ENCODE peak calls at places on chromosomes 4 and X, in six cellular contexts. N, U, H, K, E and Q are unnamed samples.

GRCh38 chr4:137124278-137124932 is 407.9 kb downstream of the PCDH18 start:
- DNase-seq in N (no peak), U (peak), E (no peak), K (peak), H (peak), Q (peak)

GRCh38 chr4:87633239-87633638 is 16.8 kb upstream of the DMP1 start:
- DNase-seq in K (peak), E (no peak), N (no peak), H (no peak), U (peak), Q (peak)

GRCh38 chr4:7786517-7786916 is 153.1 kb downstream of the AFAP1 start:
- DNase-seq in U (no peak), H (no peak), E (no peak), N (no peak), K (no peak), Q (no peak)

GRCh38 chr4:36351082-36351666 is 69.8 kb downstream of the DTHD1 start:
- DNase-seq in U (peak), N (peak), H (peak), E (no peak), K (peak), Q (peak)

GRCh38 chr4:180665994-180666818 is 1577.0 kb upstream of the TENM3 start:
- DNase-seq in K (peak), E (no peak), H (peak), U (peak), N (peak), Q (peak)

GRCh38 chrX:53356186-53356585 is 66.3 kb downstream of the SMC1A start:
- DNase-seq in N (no peak), U (peak), H (peak), E (no peak), K (peak), Q (no peak)

GRCh38 chr4:22338806-22339205 is 177.1 kb downstream of the ADGRA3 start:
- DNase-seq in N (no peak), E (no peak), H (no peak), K (peak), U (no peak), Q (no peak)

GRCh38 chr4:152640058-152640921 is 39.5 kb downstream of the TMEM154 start:
- DNase-seq in K (peak), U (peak), H (peak), E (no peak), N (no peak), Q (peak)

GRCh38 chrX:111302284-111302683 is 32.0 kb upstream of the CAPN6 start:
- DNase-seq in H (no peak), N (no peak), E (no peak), U (no peak), K (no peak), Q (no peak)

GRCh38 chrX:125198546-125198945 is 121.1 kb upstream of the TEX13C start:
- DNase-seq in E (no peak), N (no peak), K (no peak), U (no peak), H (no peak), Q (no peak)

GRCh38 chr4:84985952-84986351 is 19.5 kb upstream of the WDFY3 start:
- DNase-seq in H (no peak), K (peak), N (no peak), U (peak), E (no peak), Q (peak)

GRCh38 chrX:311156-312129 is 7.2 kb downstream of the GTPBP6 start:
- DNase-seq in U (no peak), E (peak), K (no peak), H (no peak), N (no peak), Q (no peak)

GRCh38 chrX:152819271-152819670 is 11.3 kb downstream of the CETN2 start:
- DNase-seq in N (no peak), K (no peak), H (no peak), U (peak), E (no peak), Q (peak)

GRCh38 chrX:107935664-107936433 is 46.3 kb downstream of the TEX13B start:
- DNase-seq in K (peak), E (no peak), U (peak), H (no peak), N (no peak), Q (no peak)

GRCh38 chrX:20177093-20177492 is 35.5 kb upstream of the EIF1AX start:
- DNase-seq in E (no peak), H (no peak), U (no peak), N (no peak), K (no peak), Q (no peak)

GRCh38 chr4:140095694-140096482 is 58.1 kb downstream of the MAML3 start:
- DNase-seq in N (no peak), E (no peak), K (peak), H (peak), U (peak), Q (peak)

GRCh38 chr4:169902658-169903345 is 123.4 kb downstream of the MFAP3L start:
- DNase-seq in K (no peak), N (no peak), E (no peak), U (no peak), H (no peak), Q (no peak)

GRCh38 chrX:107769581-107770317 is 5.8 kb downstream of the TSC22D3 start:
- DNase-seq in E (no peak), U (no peak), K (no peak), H (no peak), N (no peak), Q (no peak)

GRCh38 chr4:632926-633325 is 7.6 kb downstream of the PDE6B start:
- DNase-seq in K (no peak), H (no peak), N (no peak), E (peak), U (no peak), Q (no peak)

GRCh38 chrX:42079968-42080367 is 156.6 kb upstream of the CASK start:
- DNase-seq in K (no peak), H (no peak), E (no peak), N (no peak), U (peak), Q (peak)

GRCh38 chr4:151604238-151604637 is 156.6 kb downstream of the GATB start:
- DNase-seq in H (peak), K (peak), U (peak), E (no peak), N (no peak), Q (peak)

GRCh38 chr4:81509822-81510221 is 38.1 kb upstream of the RASGEF1B start:
- DNase-seq in E (peak), N (no peak), H (no peak), U (no peak), K (no peak), Q (no peak)

DNA sequence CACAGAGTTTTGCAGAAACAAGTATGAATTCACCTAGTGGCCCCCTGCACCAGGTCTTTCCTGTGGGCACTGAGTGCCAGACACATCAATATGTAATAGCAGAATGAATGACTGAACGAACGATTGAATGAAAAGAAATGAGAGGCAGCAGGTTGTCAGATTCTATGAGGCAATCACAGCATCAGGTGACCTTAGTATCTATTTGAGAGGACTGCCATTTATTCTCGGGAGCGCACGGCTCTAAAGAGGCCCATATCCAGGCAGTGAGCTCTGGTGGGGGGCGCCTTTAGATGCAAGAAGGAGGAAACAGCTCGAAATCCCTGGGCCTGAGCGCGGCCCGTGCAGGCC is 529 bp upstream of the SLC25A4 start:
- DNase-seq in K (no peak), U (no peak), E (no peak), H (peak), N (no peak), Q (no peak)
- H3K4me3 ChIP-seq in K (peak), U (peak), E (peak), H (peak), N (peak), Q (peak)

GRCh38 chr4:26298198-26298950 is 22.4 kb upstream of the RBPJ start:
- DNase-seq in U (peak), K (peak), N (no peak), E (no peak), H (no peak), Q (peak)
- H3K4me3 ChIP-seq in U (no peak), K (no peak), N (no peak), E (no peak), H (no peak), Q (no peak)

GRCh38 chr4:20195071-20195885 is 56.4 kb upstream of the SLIT2 start:
- DNase-seq in H (no peak), K (peak), U (peak), N (no peak), E (no peak), Q (peak)

GRCh38 chr4:20193522-20193902 is 58.2 kb upstream of the SLIT2 start:
- DNase-seq in K (peak), E (no peak), H (no peak), N (no peak), U (no peak), Q (peak)

GRCh38 chr4:20192754-20193521 is 58.8 kb upstream of the SLIT2 start:
- DNase-seq in H (no peak), N (no peak), U (peak), E (no peak), K (peak), Q (peak)

GRCh38 chr4:20196476-20196875 is 55.2 kb upstream of the SLIT2 start:
- DNase-seq in N (no peak), U (peak), E (no peak), K (no peak), H (no peak), Q (peak)

DNA sequence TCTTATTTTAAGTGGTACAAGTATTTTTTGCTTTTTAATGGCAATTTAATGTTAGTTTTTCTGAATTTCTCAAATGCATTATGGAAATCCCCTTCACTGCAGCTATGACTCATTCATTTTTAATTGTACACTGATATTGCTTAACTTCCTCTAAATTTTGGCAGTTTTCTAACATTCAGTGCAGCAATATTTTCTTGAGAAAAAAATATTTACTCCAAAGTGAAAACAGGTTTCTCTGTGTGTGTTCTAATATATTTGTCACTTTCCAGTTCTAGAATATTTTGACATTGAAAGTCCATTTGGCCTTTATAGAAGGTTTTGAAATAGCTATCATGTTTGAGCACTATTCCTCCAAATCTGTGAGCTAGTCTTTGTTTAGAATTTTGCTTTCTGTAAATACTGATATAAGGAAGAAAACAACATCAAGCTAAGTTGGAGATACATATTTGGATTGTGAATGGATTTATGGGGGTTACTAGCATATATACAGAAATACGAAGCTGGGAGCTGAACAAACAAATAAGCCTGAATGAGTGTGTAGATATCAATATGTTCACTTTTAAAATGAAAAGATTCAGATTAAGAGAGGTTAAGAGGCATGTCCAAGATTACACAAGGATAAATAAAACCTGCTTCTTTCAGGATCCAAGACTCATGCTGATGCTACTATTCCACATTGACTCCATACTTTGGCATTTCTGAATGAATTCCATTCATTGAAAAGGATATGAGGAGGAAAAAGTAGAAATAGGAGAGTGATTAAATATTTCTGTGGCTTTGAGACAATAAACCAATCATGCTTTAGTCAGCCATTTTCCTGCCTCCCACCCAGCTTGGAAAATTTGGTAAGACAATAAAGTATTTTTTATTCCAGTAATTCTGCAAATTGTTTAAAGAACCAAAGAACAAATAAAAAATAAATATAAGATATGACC is 57.4 kb upstream of the SLIT2 start:
- DNase-seq in E (no peak), U (peak), N (no peak), K (peak), H (no peak), Q (peak)
- H3K4me3 ChIP-seq in E (no peak), U (no peak), N (no peak), K (peak), H (no peak), Q (no peak)

GRCh38 chr4:173176010-173176409 is 7.4 kb downstream of the GALNT7 start:
- DNase-seq in U (no peak), E (no peak), K (no peak), N (no peak), H (no peak), Q (no peak)

GRCh38 chr4:173171987-173172386 is 3.4 kb downstream of the GALNT7 start:
- DNase-seq in H (no peak), K (no peak), U (no peak), E (no peak), N (no peak), Q (no peak)

GRCh38 chr4:173171098-173171497 is 2.5 kb downstream of the GALNT7 start:
- DNase-seq in N (no peak), K (peak), H (no peak), E (no peak), U (peak), Q (peak)

GRCh38 chr4:173177232-173177631 is 8.6 kb downstream of the GALNT7 start:
- DNase-seq in N (no peak), K (no peak), E (no peak), H (no peak), U (no peak), Q (no peak)

DNA sequence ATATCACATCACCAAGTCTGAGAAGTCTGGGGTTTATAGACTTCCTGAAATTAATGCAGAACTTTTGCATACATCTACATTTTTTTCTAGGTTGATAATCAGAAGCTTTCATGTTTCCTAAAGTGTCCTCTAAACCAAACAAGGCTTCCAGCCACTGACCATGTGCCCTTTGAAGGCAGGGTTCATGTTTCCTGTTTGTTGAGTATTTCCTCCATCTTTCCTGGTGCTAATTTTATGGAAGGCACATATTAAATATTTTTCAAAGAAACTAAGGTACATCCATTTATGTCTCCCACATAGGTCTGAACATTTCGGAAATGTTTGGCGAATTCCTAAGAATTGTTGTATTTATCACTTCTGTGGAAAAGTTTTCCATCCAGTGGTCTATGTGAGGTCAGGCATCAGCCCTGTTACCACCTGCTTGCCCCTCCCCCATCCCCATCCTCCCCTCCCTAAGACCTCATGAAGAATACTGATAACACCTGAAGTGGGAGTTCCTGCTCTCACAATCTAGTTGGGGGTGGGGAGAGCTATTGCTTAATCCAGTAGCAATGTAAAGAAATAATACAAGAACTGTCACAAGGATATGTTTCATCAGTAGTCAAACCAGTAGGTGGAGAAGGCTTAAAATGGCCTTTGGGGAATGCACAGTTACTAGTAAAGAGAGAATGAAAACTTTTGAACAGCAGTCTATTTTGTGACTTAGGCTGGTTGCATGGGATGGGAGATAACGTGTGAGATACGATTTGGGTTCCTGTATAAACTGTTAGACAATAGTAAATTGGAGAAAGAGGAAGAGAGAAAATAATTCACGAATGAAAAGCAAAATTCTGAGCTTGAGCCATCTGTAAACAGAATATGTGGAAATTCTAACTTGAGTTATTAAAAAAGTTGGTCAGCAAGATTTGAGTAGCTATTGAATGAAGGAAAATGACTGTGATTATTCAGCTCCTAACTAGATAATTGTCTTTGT is 5.9 kb downstream of the GALNT7 start:
- DNase-seq in N (no peak), E (no peak), U (peak), K (no peak), H (no peak), Q (no peak)
- H3K4me3 ChIP-seq in N (no peak), E (no peak), U (no peak), K (no peak), H (no peak), Q (no peak)

GRCh38 chrX:154370882-154371770 is 3.3 kb downstream of the FLNA start:
- DNase-seq in H (peak), E (peak), U (peak), K (peak), N (peak), Q (peak)
- H3K4me3 ChIP-seq in H (peak), E (peak), U (peak), K (peak), N (peak), Q (peak)